ENCODE peak calls at places on chromosomes 4 and X, in nine cellular contexts. One of them, this sample, is unnamed.

GRCh38 chr4:138910914-138911336 is 104.7 kb upstream of the NOCT start:
- DNase-seq in aorta: peak
- DNase-seq in foreskin fibroblast: peak
- DNase-seq in T-cell: no peak
- DNase-seq in HTR-8/SVneo: no peak
- DNase-seq in adipocyte: no peak
- DNase-seq in activated CD8-positive, alpha-beta memory T cell treated with anti-CD3 and anti-CD28 coated beads, Interleukin-2, amount 50 U/mL, for 48 hours: no peak
- DNase-seq in left cardiac atrium: peak
- DNase-seq in ovary: peak
- DNase-seq in this sample: peak

GRCh38 chr4:110681381-110681780 is 58.5 kb upstream of the PITX2 start:
- DNase-seq in aorta: no peak
- DNase-seq in foreskin fibroblast: peak
- DNase-seq in T-cell: no peak
- DNase-seq in HTR-8/SVneo: no peak
- DNase-seq in adipocyte: no peak
- DNase-seq in activated CD8-positive, alpha-beta memory T cell treated with anti-CD3 and anti-CD28 coated beads, Interleukin-2, amount 50 U/mL, for 48 hours: no peak
- DNase-seq in left cardiac atrium: no peak
- DNase-seq in ovary: no peak
- DNase-seq in this sample: no peak

GRCh38 chr4:84855774-84856173 is 110.7 kb downstream of the WDFY3 start:
- DNase-seq in aorta: no peak
- DNase-seq in foreskin fibroblast: peak
- DNase-seq in T-cell: no peak
- DNase-seq in HTR-8/SVneo: no peak
- DNase-seq in adipocyte: no peak
- DNase-seq in activated CD8-positive, alpha-beta memory T cell treated with anti-CD3 and anti-CD28 coated beads, Interleukin-2, amount 50 U/mL, for 48 hours: no peak
- DNase-seq in left cardiac atrium: no peak
- DNase-seq in ovary: no peak
- DNase-seq in this sample: no peak

GRCh38 chr4:109410776-109411175 is 22.8 kb upstream of the SEC24B start:
- DNase-seq in aorta: no peak
- DNase-seq in foreskin fibroblast: peak
- DNase-seq in T-cell: no peak
- DNase-seq in HTR-8/SVneo: no peak
- DNase-seq in adipocyte: peak
- DNase-seq in activated CD8-positive, alpha-beta memory T cell treated with anti-CD3 and anti-CD28 coated beads, Interleukin-2, amount 50 U/mL, for 48 hours: no peak
- DNase-seq in left cardiac atrium: no peak
- DNase-seq in ovary: no peak
- DNase-seq in this sample: no peak

GRCh38 chr4:77994194-77994721 is 62.9 kb upstream of the FRAS1 start:
- DNase-seq in aorta: no peak
- DNase-seq in foreskin fibroblast: peak
- DNase-seq in T-cell: no peak
- DNase-seq in HTR-8/SVneo: peak
- DNase-seq in adipocyte: peak
- DNase-seq in activated CD8-positive, alpha-beta memory T cell treated with anti-CD3 and anti-CD28 coated beads, Interleukin-2, amount 50 U/mL, for 48 hours: no peak
- DNase-seq in left cardiac atrium: no peak
- DNase-seq in ovary: no peak
- DNase-seq in this sample: no peak

GRCh38 chr4:138111462-138112000 is 130.6 kb downstream of the SLC7A11 start:
- DNase-seq in aorta: no peak
- DNase-seq in foreskin fibroblast: peak
- DNase-seq in T-cell: no peak
- DNase-seq in HTR-8/SVneo: no peak
- DNase-seq in adipocyte: peak
- DNase-seq in activated CD8-positive, alpha-beta memory T cell treated with anti-CD3 and anti-CD28 coated beads, Interleukin-2, amount 50 U/mL, for 48 hours: no peak
- DNase-seq in left cardiac atrium: no peak
- DNase-seq in ovary: no peak
- DNase-seq in this sample: no peak

GRCh38 chr4:24471623-24472510 is 112.5 kb downstream of the DHX15 start:
- DNase-seq in aorta: peak
- DNase-seq in foreskin fibroblast: peak
- DNase-seq in T-cell: no peak
- DNase-seq in HTR-8/SVneo: no peak
- DNase-seq in adipocyte: peak
- DNase-seq in activated CD8-positive, alpha-beta memory T cell treated with anti-CD3 and anti-CD28 coated beads, Interleukin-2, amount 50 U/mL, for 48 hours: peak
- DNase-seq in left cardiac atrium: peak
- DNase-seq in ovary: peak
- DNase-seq in this sample: peak

GRCh38 chrX:130566028-130566683 is 164.4 kb downstream of the RBMX2 start:
- DNase-seq in aorta: no peak
- DNase-seq in foreskin fibroblast: no peak
- DNase-seq in T-cell: no peak
- DNase-seq in HTR-8/SVneo: no peak
- DNase-seq in adipocyte: no peak
- DNase-seq in activated CD8-positive, alpha-beta memory T cell treated with anti-CD3 and anti-CD28 coated beads, Interleukin-2, amount 50 U/mL, for 48 hours: no peak
- DNase-seq in left cardiac atrium: no peak
- DNase-seq in ovary: no peak
- DNase-seq in this sample: no peak

GRCh38 chr4:27886075-27886474 is 1025.4 kb downstream of the STIM2 start:
- DNase-seq in aorta: no peak
- DNase-seq in foreskin fibroblast: no peak
- DNase-seq in T-cell: no peak
- DNase-seq in HTR-8/SVneo: no peak
- DNase-seq in adipocyte: peak
- DNase-seq in activated CD8-positive, alpha-beta memory T cell treated with anti-CD3 and anti-CD28 coated beads, Interleukin-2, amount 50 U/mL, for 48 hours: no peak
- DNase-seq in left cardiac atrium: no peak
- DNase-seq in ovary: no peak
- DNase-seq in this sample: no peak

This sample was measured in left ventricle myocardium inferior.